ENCODE peak calls at places on chromosomes 4 and X, in nine cellular contexts. Y is cardiac muscle cell, S is brain microvascular endothelial cell, O is tibial nerve, K is stomach, P is heart left ventricle, R is GM23338, E is Caco-2, Q is psoas muscle. N is an unnamed sample. For H3K36me3, the result is how much of the 10 kb centered on the place peaks cover.

GRCh38 chr4:14445882-14446281 is 556.4 kb upstream of the CPEB2 start:
- DNase-seq in Q (no peak), R (no peak), O (no peak), K (no peak), E (no peak), P (no peak), S (no peak), Y (no peak), N (no peak)

GRCh38 chr4:162685401-162685800 is 481.3 kb downstream of the NAF1 start:
- DNase-seq in S (no peak), Q (no peak), R (no peak), Y (no peak), K (no peak), O (no peak), P (no peak), E (no peak), N (no peak)

GRCh38 chr4:94641702-94642560 is 115.8 kb upstream of the BMPR1B start:
- DNase-seq in Q (no peak), Y (peak), O (no peak), R (no peak), S (no peak), P (no peak), K (no peak), E (no peak), N (no peak)

GRCh38 chr4:180946188-180946587 is 1297.0 kb upstream of the TENM3 start:
- DNase-seq in K (no peak), E (no peak), Q (no peak), P (no peak), O (no peak), R (no peak), S (no peak), Y (no peak), N (no peak)

GRCh38 chrX:153631931-153632611 is 14.9 kb upstream of the DUSP9 start:
- DNase-seq in R (no peak), K (no peak), Q (peak), O (no peak), E (no peak), Y (no peak), S (no peak), P (no peak), N (no peak)

GRCh38 chr4:184279496-184280082 is 61.9 kb upstream of the ENPP6 start:
- DNase-seq in E (no peak), Q (no peak), Y (no peak), K (no peak), P (no peak), R (no peak), S (no peak), O (peak), N (no peak)

GRCh38 chr4:106062452-106062875 is 167.2 kb downstream of the NPNT start:
- DNase-seq in O (no peak), S (peak), K (no peak), P (no peak), R (no peak), Q (no peak), E (no peak), Y (peak), N (no peak)

GRCh38 chr4:34731045-34731444 is 1513.3 kb downstream of the ARAP2 start:
- DNase-seq in O (no peak), S (no peak), E (no peak), Y (peak), P (no peak), R (no peak), Q (no peak), K (no peak), N (no peak)

GRCh38 chr4:2286904-2287593 is 25.1 kb upstream of the MXD4 start:
- DNase-seq in P (peak), K (no peak), E (no peak), Q (no peak), R (no peak), Y (peak), S (no peak), O (no peak), N (no peak)

GRCh38 chrX:151871244-151871643 is 41.4 kb upstream of the MAGEA4 start:
- DNase-seq in P (no peak), S (peak), K (no peak), R (no peak), Y (peak), E (no peak), Q (no peak), O (no peak), N (peak)

GRCh38 chr4:3434891-3435683 is 6.7 kb upstream of the HGFAC start:
- DNase-seq in Y (no peak), R (peak), E (no peak), O (no peak), P (peak), K (no peak), S (no peak), Q (peak), N (no peak)

GRCh38 chr4:56311299-56311975 is 75.9 kb downstream of the AASDH start:
- DNase-seq in P (no peak), Y (no peak), E (no peak), K (no peak), R (no peak), O (no peak), Q (no peak), S (no peak), N (no peak)

GRCh38 chr4:44086753-44087152 is 361.9 kb downstream of the KCTD8 start:
- DNase-seq in E (no peak), P (no peak), O (no peak), K (no peak), Y (no peak), Q (no peak), R (no peak), S (no peak), N (no peak)

GRCh38 chr4:182904271-182904761 is 12.9 kb downstream of the DCTD start:
- DNase-seq in Y (peak), Q (no peak), S (no peak), P (no peak), K (no peak), O (no peak), E (peak), R (peak), N (no peak)

GRCh38 chrX:84320606-84321005 is 132.6 kb upstream of the RPS6KA6 start:
- DNase-seq in Y (no peak), K (no peak), Q (no peak), P (no peak), O (no peak), S (no peak), E (no peak), R (no peak), N (no peak)

DNA sequence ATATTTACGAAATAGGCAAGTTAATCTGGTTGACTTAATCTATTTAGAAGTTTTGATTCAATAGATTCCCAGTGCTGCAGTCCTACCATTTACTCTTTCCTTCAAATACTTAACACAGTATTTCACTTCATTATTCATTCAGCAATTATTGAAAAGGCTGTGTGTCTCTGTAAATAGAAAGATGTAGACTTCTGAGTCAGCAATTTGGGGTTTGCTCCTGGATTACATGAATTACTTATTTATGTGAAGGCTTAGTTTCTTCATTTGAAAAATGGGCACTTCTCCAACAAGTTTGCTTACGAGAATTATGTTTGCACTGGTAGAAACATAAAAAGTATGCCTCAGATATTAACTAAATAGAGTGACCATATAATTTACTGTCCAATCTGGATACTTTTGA is 17.4 kb downstream of the ADAM29 start:
- DNase-seq in P (no peak), R (no peak), Y (no peak), S (no peak), Q (no peak), O (no peak), E (no peak), K (no peak), N (no peak)
- H3K4me3 ChIP-seq in P (no peak), R (no peak), Y (no peak), S (no peak), Q (no peak), O (no peak), E (no peak), K (no peak), N (no peak)

GRCh38 chr4:1237981-1238675 is 10.8 kb downstream of the CTBP1 start:
- DNase-seq in Q (peak), P (peak), O (no peak), Y (no peak), R (peak), E (no peak), S (no peak), K (no peak), N (no peak)
- H3K36me3 ChIP-seq in Q (under half), P (under half), O (half or more), Y (under half), R (under half), E (under half), S (under half), K (half or more), N (under half)

DNA sequence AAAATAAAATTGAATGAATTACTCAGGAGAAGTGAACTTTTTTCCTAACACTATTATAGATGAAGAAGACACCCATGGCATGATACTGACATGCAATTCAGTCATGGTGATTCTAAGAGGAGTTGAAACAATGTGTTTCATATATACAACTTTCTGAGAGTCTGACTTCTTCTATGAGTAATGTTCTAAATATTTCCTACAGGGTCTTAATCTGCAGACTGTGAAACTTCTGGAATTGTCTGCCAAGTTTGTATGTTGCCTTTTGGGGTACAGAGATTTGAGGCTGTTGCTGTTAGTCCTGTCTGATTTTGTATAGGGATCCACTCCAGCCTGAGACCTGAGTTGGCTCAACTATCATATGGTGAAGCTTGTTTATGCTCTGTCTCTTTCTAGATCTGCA is 160.6 kb upstream of the GATB start:
- DNase-seq in K (no peak), Q (no peak), R (no peak), O (no peak), Y (no peak), P (no peak), E (no peak), S (peak), N (no peak)
- H3K4me3 ChIP-seq in K (no peak), Q (no peak), R (no peak), O (no peak), Y (no peak), P (no peak), E (no peak), S (no peak), N (no peak)

GRCh38 chr4:187312299-187312698 is 588.6 kb upstream of the FAT1 start:
- DNase-seq in S (no peak), O (no peak), K (no peak), P (no peak), E (no peak), Y (no peak), Q (no peak), R (no peak), N (no peak)
- H3K36me3 ChIP-seq in S (under half), O (under half), K (under half), P (under half), E (under half), Y (under half), Q (under half), R (under half), N (under half)

GRCh38 chrX:24147165-24147564 is 2.4 kb upstream of the ZFX start:
- DNase-seq in Q (no peak), S (no peak), K (no peak), Y (no peak), R (no peak), P (no peak), O (no peak), E (no peak), N (no peak)

GRCh38 chrX:24148118-24148517 is 1.4 kb upstream of the ZFX start:
- DNase-seq in R (no peak), P (no peak), Q (no peak), S (no peak), O (no peak), K (no peak), E (no peak), Y (no peak), N (no peak)

GRCh38 chrX:24149346-24150050 is at the start of gene ZFX:
- DNase-seq in E (peak), Y (peak), O (no peak), K (peak), R (no peak), S (peak), Q (peak), P (peak), N (no peak)

GRCh38 chrX:24150051-24150790 is 692 bp downstream of the ZFX start:
- DNase-seq in R (peak), S (peak), Q (peak), Y (peak), P (peak), O (peak), E (peak), K (peak), N (peak)

DNA sequence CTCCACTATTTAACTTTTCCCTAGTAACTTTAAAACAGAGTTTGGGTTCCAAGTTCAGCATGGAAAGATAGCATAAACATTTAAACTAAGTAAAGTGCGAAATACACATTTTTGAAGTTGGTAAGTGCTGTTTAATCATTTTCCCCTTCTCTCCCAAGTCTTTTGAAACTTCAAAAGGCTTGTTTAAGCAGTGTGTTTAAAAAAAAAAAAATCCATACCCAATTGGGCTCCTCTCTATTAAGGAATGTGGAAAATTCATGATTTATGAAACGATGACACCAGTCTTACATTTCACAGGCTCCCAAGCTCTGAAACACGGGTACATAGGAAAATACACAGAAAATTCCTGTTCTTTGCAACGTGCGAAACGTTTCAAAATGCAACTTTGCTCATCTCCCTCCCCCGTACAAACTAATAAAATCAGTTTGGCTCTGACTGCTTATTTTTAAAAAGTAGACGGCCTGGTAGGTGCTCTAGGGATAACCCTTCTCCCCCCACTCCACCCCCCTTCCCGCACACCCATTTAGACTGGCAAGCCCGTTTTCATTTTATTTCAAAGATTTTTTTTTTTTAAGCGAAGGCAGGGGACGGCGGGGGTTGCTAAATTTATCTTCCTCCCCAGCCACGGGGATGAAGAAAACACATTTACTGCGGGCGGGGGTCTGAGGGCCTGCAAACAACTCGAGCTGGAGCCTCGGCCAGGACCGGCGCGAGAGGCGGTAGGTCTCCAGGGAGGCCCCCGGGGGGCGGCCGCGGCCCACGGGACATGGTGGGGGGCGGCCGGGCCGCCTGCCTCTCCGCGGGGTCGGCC is 789 bp upstream of the ZFX start:
- DNase-seq in P (no peak), Q (no peak), R (no peak), O (no peak), E (peak), S (no peak), K (no peak), Y (peak), N (peak)
- H3K4me3 ChIP-seq in P (peak), Q (peak), R (peak), O (peak), E (peak), S (peak), K (peak), Y (peak), N (peak)

GRCh38 chrX:53583571-53583970 is 102.9 kb downstream of the HUWE1 start:
- DNase-seq in P (no peak), O (no peak), Q (no peak), Y (no peak), E (no peak), K (no peak), S (no peak), R (no peak), N (no peak)
- H3K36me3 ChIP-seq in P (under half), O (half or more), Q (under half), Y (under half), E (under half), K (half or more), S (under half), R (half or more), N (under half)

N was measured in BJ.